ENCODE peak calls at places on chromosomes 2 and 18, in four cellular contexts. One of them, this sample, is unnamed.

GRCh38 chr2:144426981-144427479 is 92.9 kb downstream of the ZEB2 start:
- DNase-seq in HFFc6: peak; percentile 61
- DNase-seq in fibroblast of pulmonary artery: peak; percentile 76
- DNase-seq in endothelial cell of umbilical vein: peak; percentile 82
- DNase-seq in this sample: no peak

GRCh38 chr2:237558918-237559645 is 7.3 kb upstream of the PRLH start:
- DNase-seq in HFFc6: peak; percentile 65
- DNase-seq in fibroblast of pulmonary artery: peak; percentile 57
- DNase-seq in endothelial cell of umbilical vein: no peak
- DNase-seq in this sample: no peak

GRCh38 chr2:71562518-71562917 is 109.2 kb downstream of the DYSF start:
- DNase-seq in HFFc6: no peak
- DNase-seq in fibroblast of pulmonary artery: no peak
- DNase-seq in endothelial cell of umbilical vein: no peak
- DNase-seq in this sample: no peak

GRCh38 chr18:61892683-61893303 is at the start of gene RNF152:
- DNase-seq in HFFc6: no peak
- DNase-seq in fibroblast of pulmonary artery: peak; percentile 15
- DNase-seq in endothelial cell of umbilical vein: peak; percentile 71
- DNase-seq in this sample: peak; percentile 40

GRCh38 chr2:169961911-169962310 is 134.7 kb downstream of the UBR3 start:
- DNase-seq in HFFc6: peak; percentile 71
- DNase-seq in fibroblast of pulmonary artery: peak; percentile 92
- DNase-seq in endothelial cell of umbilical vein: no peak
- DNase-seq in this sample: no peak

GRCh38 chr18:784470-785172 is 27.4 kb downstream of the YES1 start:
- DNase-seq in HFFc6: no peak
- DNase-seq in fibroblast of pulmonary artery: no peak
- DNase-seq in endothelial cell of umbilical vein: no peak
- DNase-seq in this sample: no peak

GRCh38 chr2:26942543-26943295 is 27.7 kb upstream of the MAPRE3 start:
- DNase-seq in HFFc6: peak; percentile 25
- DNase-seq in fibroblast of pulmonary artery: peak; percentile 64
- DNase-seq in endothelial cell of umbilical vein: peak; percentile 46
- DNase-seq in this sample: peak; percentile 84

GRCh38 chr2:82795446-82795845 is 1663.6 kb downstream of the SUCLG1 start:
- DNase-seq in HFFc6: peak; percentile 48
- DNase-seq in fibroblast of pulmonary artery: peak; percentile 82
- DNase-seq in endothelial cell of umbilical vein: peak; percentile 87
- DNase-seq in this sample: no peak

GRCh38 chr2:161379740-161380139 is 36.4 kb upstream of the TBR1 start:
- DNase-seq in HFFc6: no peak
- DNase-seq in fibroblast of pulmonary artery: no peak
- DNase-seq in endothelial cell of umbilical vein: no peak
- DNase-seq in this sample: no peak

GRCh38 chr2:48270209-48270608 is 259.7 kb upstream of the STON1 start:
- DNase-seq in HFFc6: no peak
- DNase-seq in fibroblast of pulmonary artery: no peak
- DNase-seq in endothelial cell of umbilical vein: no peak
- DNase-seq in this sample: no peak

GRCh38 chr18:57561728-57562423 is 24.6 kb downstream of the FECH start:
- DNase-seq in HFFc6: peak; percentile 46
- DNase-seq in fibroblast of pulmonary artery: peak; percentile 68
- DNase-seq in endothelial cell of umbilical vein: peak; percentile 49
- DNase-seq in this sample: peak; percentile 15

GRCh38 chr2:201907128-201907886 is 101.0 kb downstream of the CDK15 start:
- DNase-seq in HFFc6: no peak
- DNase-seq in fibroblast of pulmonary artery: no peak
- DNase-seq in endothelial cell of umbilical vein: no peak
- DNase-seq in this sample: no peak

GRCh38 chr18:77133920-77134496 is 1.4 kb upstream of the MBP start:
- DNase-seq in HFFc6: no peak
- DNase-seq in fibroblast of pulmonary artery: no peak
- DNase-seq in endothelial cell of umbilical vein: no peak
- DNase-seq in this sample: peak; percentile 45

GRCh38 chr2:24747299-24747698 is 45.9 kb downstream of the PTRHD1 start:
- DNase-seq in HFFc6: no peak
- DNase-seq in fibroblast of pulmonary artery: no peak
- DNase-seq in endothelial cell of umbilical vein: no peak
- DNase-seq in this sample: no peak

GRCh38 chr2:24754985-24755690 is 38.1 kb downstream of the PTRHD1 start:
- DNase-seq in HFFc6: no peak
- DNase-seq in fibroblast of pulmonary artery: no peak
- DNase-seq in endothelial cell of umbilical vein: no peak
- DNase-seq in this sample: no peak

GRCh38 chr2:24745825-24746224 is 47.4 kb downstream of the PTRHD1 start:
- DNase-seq in HFFc6: no peak
- DNase-seq in fibroblast of pulmonary artery: no peak
- DNase-seq in endothelial cell of umbilical vein: no peak
- DNase-seq in this sample: no peak

GRCh38 chr2:24743914-24744313 is 49.3 kb downstream of the PTRHD1 start:
- DNase-seq in HFFc6: no peak
- DNase-seq in fibroblast of pulmonary artery: no peak
- DNase-seq in endothelial cell of umbilical vein: peak; percentile 7
- DNase-seq in this sample: no peak

GRCh38 chr2:24749069-24749691 is 44.0 kb downstream of the PTRHD1 start:
- DNase-seq in HFFc6: no peak
- DNase-seq in fibroblast of pulmonary artery: no peak
- DNase-seq in endothelial cell of umbilical vein: no peak
- DNase-seq in this sample: no peak
- TF ChIP-seq CTCF in HFFc6: no peak
- TF ChIP-seq CTCF in fibroblast of pulmonary artery: no peak
- TF ChIP-seq CTCF in endothelial cell of umbilical vein: no peak
- TF ChIP-seq CTCF in this sample: no peak

GRCh38 chr2:218569038-218569431 is 396 bp downstream of the CNOT9 start:
- DNase-seq in HFFc6: peak; percentile 63
- DNase-seq in fibroblast of pulmonary artery: peak; percentile 61
- DNase-seq in endothelial cell of umbilical vein: peak; percentile 89
- DNase-seq in this sample: peak; percentile 81

GRCh38 chr2:218567797-218568189 is 358 bp downstream of the USP37 start:
- DNase-seq in HFFc6: peak; percentile 3
- DNase-seq in fibroblast of pulmonary artery: no peak
- DNase-seq in endothelial cell of umbilical vein: no peak
- DNase-seq in this sample: peak; percentile 80

GRCh38 chr2:218569661-218570500 is 1.2 kb downstream of the CNOT9 start:
- DNase-seq in HFFc6: peak; percentile 52
- DNase-seq in fibroblast of pulmonary artery: peak; percentile 76
- DNase-seq in endothelial cell of umbilical vein: peak; percentile 85
- DNase-seq in this sample: peak; percentile 38

GRCh38 chr2:218566296-218566695 is 1.9 kb downstream of the USP37 start:
- DNase-seq in HFFc6: no peak
- DNase-seq in fibroblast of pulmonary artery: no peak
- DNase-seq in endothelial cell of umbilical vein: no peak
- DNase-seq in this sample: no peak

DNA sequence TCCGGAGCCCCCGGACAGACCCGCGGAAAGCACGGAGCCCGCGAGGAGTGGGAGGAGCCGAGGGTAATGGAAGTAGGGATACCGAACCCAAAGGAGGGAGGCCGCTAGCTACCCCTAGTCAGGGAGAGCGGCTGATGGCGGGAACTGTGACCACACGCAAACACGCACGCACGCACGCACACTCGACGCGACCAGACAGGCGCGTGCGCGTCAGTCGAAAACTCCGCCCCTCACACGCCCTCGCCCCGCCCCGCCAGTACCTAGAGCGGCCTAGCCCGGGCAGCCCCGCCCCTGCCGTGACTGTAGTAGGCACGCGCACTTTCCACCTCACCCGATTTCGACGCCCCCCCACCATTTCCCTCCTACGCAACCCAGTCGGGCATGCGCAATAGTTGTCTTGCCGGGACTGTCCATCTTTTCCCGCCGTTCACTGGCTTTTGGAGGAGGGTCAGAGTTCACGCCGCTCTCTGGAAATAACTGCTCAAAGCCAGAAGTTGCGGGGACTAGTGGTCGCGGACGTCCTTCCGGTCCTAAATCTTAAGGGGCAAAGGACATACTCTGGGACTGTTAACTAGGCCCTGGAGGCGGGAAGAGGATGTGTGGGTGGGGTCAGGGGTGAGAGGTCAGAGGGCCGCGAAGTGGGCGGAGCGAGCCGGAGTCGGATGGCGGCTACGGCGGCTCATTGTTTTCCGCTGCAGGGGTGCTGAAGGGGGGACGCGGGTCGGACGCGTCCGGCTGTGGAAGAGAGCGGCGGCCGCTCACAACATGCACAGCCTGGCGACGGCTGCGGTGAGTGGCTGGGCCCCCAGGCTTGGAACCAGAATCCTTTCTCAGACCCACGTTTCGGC is at the start of the genes CNOT9 and USP37:
- DNase-seq in HFFc6: peak; percentile 98
- DNase-seq in fibroblast of pulmonary artery: peak; percentile 99
- DNase-seq in endothelial cell of umbilical vein: peak; percentile 99
- DNase-seq in this sample: peak; percentile 100
- TF ChIP-seq CTCF in HFFc6: no peak
- TF ChIP-seq CTCF in fibroblast of pulmonary artery: no peak
- TF ChIP-seq CTCF in endothelial cell of umbilical vein: no peak
- TF ChIP-seq CTCF in this sample: no peak

GRCh38 chr2:73070651-73071451 is 661 bp downstream of the SFXN5 start:
- DNase-seq in HFFc6: peak; percentile 95
- DNase-seq in fibroblast of pulmonary artery: peak; percentile 96
- DNase-seq in endothelial cell of umbilical vein: peak; percentile 97
- DNase-seq in this sample: peak; percentile 97

GRCh38 chr2:73072416-73072815 is 904 bp upstream of the SFXN5 start:
- DNase-seq in HFFc6: no peak
- DNase-seq in fibroblast of pulmonary artery: no peak
- DNase-seq in endothelial cell of umbilical vein: no peak
- DNase-seq in this sample: no peak

GRCh38 chr2:73069855-73070650 is 1.5 kb downstream of the SFXN5 start:
- DNase-seq in HFFc6: no peak
- DNase-seq in fibroblast of pulmonary artery: no peak
- DNase-seq in endothelial cell of umbilical vein: peak; percentile 48
- DNase-seq in this sample: no peak

GRCh38 chr2:73069041-73069854 is 2.3 kb downstream of the SFXN5 start:
- DNase-seq in HFFc6: no peak
- DNase-seq in fibroblast of pulmonary artery: no peak
- DNase-seq in endothelial cell of umbilical vein: no peak
- DNase-seq in this sample: no peak

DNA sequence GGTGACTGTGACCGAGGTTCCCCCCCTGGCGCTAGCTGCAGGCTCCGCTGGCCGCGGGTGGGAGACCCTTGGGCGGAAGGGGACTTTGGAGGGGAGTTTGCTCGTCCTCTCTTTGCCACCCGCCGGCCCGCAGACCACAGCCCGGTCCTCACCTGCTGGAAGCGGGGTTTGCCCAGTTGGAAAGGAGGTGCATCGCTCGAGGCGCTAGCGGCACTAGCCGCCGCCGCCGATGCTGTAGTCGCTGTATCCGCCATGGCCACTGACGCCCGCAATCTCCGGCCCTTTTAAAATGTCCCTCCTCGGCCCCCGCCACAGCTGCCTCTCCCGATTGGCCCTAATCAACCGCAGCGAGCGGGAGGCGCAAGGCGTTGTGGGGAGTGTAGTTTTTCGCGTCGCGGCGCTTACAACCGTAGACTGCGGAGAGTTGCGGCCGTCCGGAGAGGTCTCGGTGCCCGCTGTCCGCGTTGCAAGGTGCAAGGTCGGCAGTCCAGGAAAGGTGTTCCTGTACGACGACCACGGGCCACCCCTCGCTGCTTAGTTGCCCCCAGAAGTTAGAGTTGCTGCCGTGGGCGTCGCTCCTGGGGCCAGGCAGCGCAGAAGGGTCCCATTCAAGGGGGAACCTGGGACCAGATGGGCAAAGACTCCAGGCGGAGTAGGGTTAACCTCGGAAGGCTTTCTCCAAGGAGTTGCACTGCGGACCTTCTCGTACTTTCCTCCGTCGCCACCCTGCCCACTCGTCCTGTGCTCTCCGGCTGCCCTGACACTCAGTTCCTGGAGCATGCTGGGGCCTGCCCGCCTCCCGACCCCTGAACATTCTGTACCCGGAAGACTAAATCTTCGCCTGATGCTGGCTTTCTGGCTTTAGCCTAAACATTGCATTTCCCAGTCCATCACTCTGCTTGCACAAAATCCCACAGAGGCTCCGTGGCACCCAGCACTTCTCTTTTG is at the start of gene SFXN5:
- DNase-seq in HFFc6: peak; percentile 91
- DNase-seq in fibroblast of pulmonary artery: peak; percentile 92
- DNase-seq in endothelial cell of umbilical vein: peak; percentile 94
- DNase-seq in this sample: peak; percentile 95
- TF ChIP-seq CTCF in HFFc6: peak; percentile 45
- TF ChIP-seq CTCF in fibroblast of pulmonary artery: peak; percentile 19
- TF ChIP-seq CTCF in endothelial cell of umbilical vein: no peak
- TF ChIP-seq CTCF in this sample: no peak

GRCh38 chr2:73290049-73290839 is 3.1 kb downstream of the EGR4 start:
- DNase-seq in HFFc6: peak; percentile 18
- DNase-seq in fibroblast of pulmonary artery: peak; percentile 51
- DNase-seq in endothelial cell of umbilical vein: peak; percentile 40
- DNase-seq in this sample: peak; percentile 80

GRCh38 chr2:73291093-73291460 is 2.3 kb downstream of the EGR4 start:
- DNase-seq in HFFc6: peak; percentile 11
- DNase-seq in fibroblast of pulmonary artery: peak; percentile 62
- DNase-seq in endothelial cell of umbilical vein: peak; percentile 55
- DNase-seq in this sample: peak; percentile 71

GRCh38 chr2:73292316-73292905 is 937 bp downstream of the EGR4 start:
- DNase-seq in HFFc6: no peak
- DNase-seq in fibroblast of pulmonary artery: no peak
- DNase-seq in endothelial cell of umbilical vein: no peak
- DNase-seq in this sample: peak; percentile 20

GRCh38 chr2:73291461-73292315 is 1.7 kb downstream of the EGR4 start:
- DNase-seq in HFFc6: no peak
- DNase-seq in fibroblast of pulmonary artery: no peak
- DNase-seq in endothelial cell of umbilical vein: no peak
- DNase-seq in this sample: peak; percentile 7

GRCh38 chr2:73289304-73289703 is 4.0 kb downstream of the EGR4 start:
- DNase-seq in HFFc6: no peak
- DNase-seq in fibroblast of pulmonary artery: no peak
- DNase-seq in endothelial cell of umbilical vein: no peak
- DNase-seq in this sample: no peak
- TF ChIP-seq CTCF in HFFc6: peak; percentile 15
- TF ChIP-seq CTCF in fibroblast of pulmonary artery: no peak
- TF ChIP-seq CTCF in endothelial cell of umbilical vein: no peak
- TF ChIP-seq CTCF in this sample: no peak

DNA sequence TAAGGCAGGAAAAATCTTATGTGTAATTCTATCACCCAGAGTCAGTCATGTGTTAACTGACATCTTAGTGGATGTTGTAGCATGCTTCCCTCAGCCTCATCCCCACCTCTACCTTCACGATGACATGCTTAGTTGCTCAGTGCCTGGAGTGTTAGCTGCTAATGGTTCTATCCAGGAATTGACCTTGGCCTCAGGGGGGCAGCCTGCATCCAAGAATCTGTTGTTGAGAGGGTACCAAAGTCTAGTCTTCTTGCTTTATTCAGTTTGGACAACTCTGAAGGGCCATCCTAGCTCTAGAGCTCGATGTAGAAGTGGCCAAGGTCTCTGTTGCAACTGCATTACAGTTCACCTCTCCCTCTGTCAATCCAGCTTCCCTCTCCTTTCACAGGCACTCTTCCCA is 61.2 kb downstream of the ACYP2 start:
- DNase-seq in HFFc6: peak; percentile 48
- DNase-seq in fibroblast of pulmonary artery: peak; percentile 75
- DNase-seq in endothelial cell of umbilical vein: peak; percentile 43
- DNase-seq in this sample: peak; percentile 19
- TF ChIP-seq CTCF in HFFc6: peak; percentile 72
- TF ChIP-seq CTCF in fibroblast of pulmonary artery: peak; percentile 62
- TF ChIP-seq CTCF in endothelial cell of umbilical vein: peak; percentile 29
- TF ChIP-seq CTCF in this sample: no peak